ENCODE peak calls at places on chromosomes 7 and 10, in seven cellular contexts. One of them, this sample, is unnamed.
A peak's percentile ranks its signal among the peaks of the same experiment; 100 is the strongest.

GRCh38 chr7:36686499-36686898 is 37.8 kb downstream of the AOAH start:
- DNase-seq in NCI-H2029 treated with DMSO at 0.1 percent for 48 hours: no peak
- DNase-seq in globus pallidus: no peak
- DNase-seq in psoas muscle: no peak
- DNase-seq in OCI-LY7: no peak
- DNase-seq in HT1080: peak; percentile 91
- DNase-seq in AG20443: no peak
- DNase-seq in this sample: peak; percentile 45

GRCh38 chr10:10985361-10985760 is 32.3 kb upstream of the CELF2 start:
- DNase-seq in NCI-H2029 treated with DMSO at 0.1 percent for 48 hours: no peak
- DNase-seq in globus pallidus: no peak
- DNase-seq in psoas muscle: no peak
- DNase-seq in OCI-LY7: no peak
- DNase-seq in HT1080: no peak
- DNase-seq in AG20443: no peak
- DNase-seq in this sample: no peak

GRCh38 chr7:4700577-4701235 is 18.6 kb downstream of the FOXK1 start:
- DNase-seq in NCI-H2029 treated with DMSO at 0.1 percent for 48 hours: peak; percentile 39
- DNase-seq in globus pallidus: no peak
- DNase-seq in psoas muscle: no peak
- DNase-seq in OCI-LY7: no peak
- DNase-seq in HT1080: peak; percentile 75
- DNase-seq in AG20443: no peak
- DNase-seq in this sample: peak; percentile 93

GRCh38 chr7:131109011-131109756 is 218.5 kb upstream of the MKLN1 start:
- DNase-seq in NCI-H2029 treated with DMSO at 0.1 percent for 48 hours: no peak
- DNase-seq in globus pallidus: peak; percentile 26
- DNase-seq in psoas muscle: no peak
- DNase-seq in OCI-LY7: no peak
- DNase-seq in HT1080: peak; percentile 24
- DNase-seq in AG20443: peak; percentile 17
- DNase-seq in this sample: peak; percentile 13

GRCh38 chr7:25720427-25720826 is 431.6 kb upstream of the NFE2L3 start:
- DNase-seq in NCI-H2029 treated with DMSO at 0.1 percent for 48 hours: no peak
- DNase-seq in globus pallidus: peak; percentile 37
- DNase-seq in psoas muscle: no peak
- DNase-seq in OCI-LY7: peak; percentile 14
- DNase-seq in HT1080: no peak
- DNase-seq in AG20443: peak; percentile 40
- DNase-seq in this sample: no peak

GRCh38 chr7:20064181-20064970 is 152.8 kb downstream of the MACC1 start:
- DNase-seq in NCI-H2029 treated with DMSO at 0.1 percent for 48 hours: no peak
- DNase-seq in globus pallidus: no peak
- DNase-seq in psoas muscle: no peak
- DNase-seq in OCI-LY7: no peak
- DNase-seq in HT1080: peak; percentile 8
- DNase-seq in AG20443: peak; percentile 71
- DNase-seq in this sample: peak; percentile 70

GRCh38 chr7:35619863-35620262 is 75.1 kb downstream of the HERPUD2 start:
- DNase-seq in NCI-H2029 treated with DMSO at 0.1 percent for 48 hours: no peak
- DNase-seq in globus pallidus: no peak
- DNase-seq in psoas muscle: no peak
- DNase-seq in OCI-LY7: no peak
- DNase-seq in HT1080: no peak
- DNase-seq in AG20443: no peak
- DNase-seq in this sample: no peak

GRCh38 chr10:60032723-60033122 is 126.4 kb upstream of the CCDC6 start:
- DNase-seq in NCI-H2029 treated with DMSO at 0.1 percent for 48 hours: peak; percentile 23
- DNase-seq in globus pallidus: no peak
- DNase-seq in psoas muscle: peak; percentile 58
- DNase-seq in OCI-LY7: peak; percentile 62
- DNase-seq in HT1080: peak; percentile 55
- DNase-seq in AG20443: peak; percentile 44
- DNase-seq in this sample: peak; percentile 52

GRCh38 chr10:92696606-92697383 is 7.0 kb downstream of the HHEX start:
- DNase-seq in NCI-H2029 treated with DMSO at 0.1 percent for 48 hours: no peak
- DNase-seq in globus pallidus: no peak
- DNase-seq in psoas muscle: no peak
- DNase-seq in OCI-LY7: no peak
- DNase-seq in HT1080: no peak
- DNase-seq in AG20443: no peak
- DNase-seq in this sample: no peak

GRCh38 chr7:77461246-77461645 is 45.1 kb upstream of the GSAP start:
- DNase-seq in NCI-H2029 treated with DMSO at 0.1 percent for 48 hours: no peak
- DNase-seq in globus pallidus: no peak
- DNase-seq in psoas muscle: no peak
- DNase-seq in OCI-LY7: no peak
- DNase-seq in HT1080: peak; percentile 50
- DNase-seq in AG20443: no peak
- DNase-seq in this sample: no peak

GRCh38 chr10:31152421-31153133 is 120.9 kb upstream of the ZNF438 start:
- DNase-seq in NCI-H2029 treated with DMSO at 0.1 percent for 48 hours: no peak
- DNase-seq in globus pallidus: no peak
- DNase-seq in psoas muscle: no peak
- DNase-seq in OCI-LY7: no peak
- DNase-seq in HT1080: no peak
- DNase-seq in AG20443: no peak
- DNase-seq in this sample: peak; percentile 77

GRCh38 chr7:41693150-41693997 is 9.5 kb downstream of the INHBA start:
- DNase-seq in NCI-H2029 treated with DMSO at 0.1 percent for 48 hours: no peak
- DNase-seq in globus pallidus: no peak
- DNase-seq in psoas muscle: no peak
- DNase-seq in OCI-LY7: no peak
- DNase-seq in HT1080: no peak
- DNase-seq in AG20443: peak; percentile 41
- DNase-seq in this sample: no peak

GRCh38 chr7:93817561-93817960 is 73.0 kb downstream of the TFPI2 start:
- DNase-seq in NCI-H2029 treated with DMSO at 0.1 percent for 48 hours: no peak
- DNase-seq in globus pallidus: no peak
- DNase-seq in psoas muscle: no peak
- DNase-seq in OCI-LY7: no peak
- DNase-seq in HT1080: peak; percentile 33
- DNase-seq in AG20443: no peak
- DNase-seq in this sample: peak; percentile 70

GRCh38 chr7:93245525-93246432 is 13.6 kb downstream of the VPS50 start:
- DNase-seq in NCI-H2029 treated with DMSO at 0.1 percent for 48 hours: no peak
- DNase-seq in globus pallidus: peak; percentile 12
- DNase-seq in psoas muscle: no peak
- DNase-seq in OCI-LY7: peak; percentile 39
- DNase-seq in HT1080: peak; percentile 8
- DNase-seq in AG20443: peak; percentile 14
- DNase-seq in this sample: peak; percentile 48

GRCh38 chr10:44857363-44858016 is 53.6 kb upstream of the TMEM72 start:
- DNase-seq in NCI-H2029 treated with DMSO at 0.1 percent for 48 hours: no peak
- DNase-seq in globus pallidus: peak; percentile 38
- DNase-seq in psoas muscle: peak; percentile 80
- DNase-seq in OCI-LY7: peak; percentile 56
- DNase-seq in HT1080: peak; percentile 67
- DNase-seq in AG20443: peak; percentile 89
- DNase-seq in this sample: peak; percentile 92

GRCh38 chr10:101663097-101663496 is 31.9 kb downstream of the FBXW4 start:
- DNase-seq in NCI-H2029 treated with DMSO at 0.1 percent for 48 hours: no peak
- DNase-seq in globus pallidus: no peak
- DNase-seq in psoas muscle: no peak
- DNase-seq in OCI-LY7: no peak
- DNase-seq in HT1080: no peak
- DNase-seq in AG20443: no peak
- DNase-seq in this sample: no peak

GRCh38 chr10:110286841-110287240 is 17.9 kb downstream of the SMNDC1 start:
- DNase-seq in NCI-H2029 treated with DMSO at 0.1 percent for 48 hours: no peak
- DNase-seq in globus pallidus: no peak
- DNase-seq in psoas muscle: no peak
- DNase-seq in OCI-LY7: no peak
- DNase-seq in HT1080: no peak
- DNase-seq in AG20443: no peak
- DNase-seq in this sample: no peak

GRCh38 chr10:78215645-78216044 is 182.0 kb downstream of the RPS24 start:
- DNase-seq in NCI-H2029 treated with DMSO at 0.1 percent for 48 hours: no peak
- DNase-seq in globus pallidus: peak; percentile 47
- DNase-seq in psoas muscle: peak; percentile 83
- DNase-seq in OCI-LY7: no peak
- DNase-seq in HT1080: no peak
- DNase-seq in AG20443: peak; percentile 87
- DNase-seq in this sample: peak; percentile 36

GRCh38 chr7:5041047-5041446 is 4.6 kb upstream of the RBAK start:
- DNase-seq in NCI-H2029 treated with DMSO at 0.1 percent for 48 hours: no peak
- DNase-seq in globus pallidus: no peak
- DNase-seq in psoas muscle: no peak
- DNase-seq in OCI-LY7: no peak
- DNase-seq in HT1080: no peak
- DNase-seq in AG20443: no peak
- DNase-seq in this sample: no peak

GRCh38 chr10:49646256-49646870 is 32.5 kb downstream of the CHAT start:
- DNase-seq in NCI-H2029 treated with DMSO at 0.1 percent for 48 hours: no peak
- DNase-seq in globus pallidus: no peak
- DNase-seq in psoas muscle: no peak
- DNase-seq in OCI-LY7: no peak
- DNase-seq in HT1080: no peak
- DNase-seq in AG20443: no peak
- DNase-seq in this sample: no peak

GRCh38 chr7:100673942-100674431 is 447 bp downstream of the GNB2 start:
- DNase-seq in NCI-H2029 treated with DMSO at 0.1 percent for 48 hours: no peak
- DNase-seq in globus pallidus: no peak
- DNase-seq in psoas muscle: peak; percentile 84
- DNase-seq in OCI-LY7: peak; percentile 43
- DNase-seq in HT1080: no peak
- DNase-seq in AG20443: peak; percentile 17
- DNase-seq in this sample: no peak

GRCh38 chr7:285731-286130 is 4.2 kb upstream of the FOXL3 start:
- DNase-seq in NCI-H2029 treated with DMSO at 0.1 percent for 48 hours: no peak
- DNase-seq in globus pallidus: no peak
- DNase-seq in psoas muscle: no peak
- DNase-seq in OCI-LY7: no peak
- DNase-seq in HT1080: no peak
- DNase-seq in AG20443: no peak
- DNase-seq in this sample: no peak

GRCh38 chr7:93910076-93910994 is 4.0 kb downstream of the GNGT1 start:
- DNase-seq in NCI-H2029 treated with DMSO at 0.1 percent for 48 hours: no peak
- DNase-seq in globus pallidus: no peak
- DNase-seq in psoas muscle: peak; percentile 50
- DNase-seq in OCI-LY7: no peak
- DNase-seq in HT1080: peak; percentile 8
- DNase-seq in AG20443: peak; percentile 32
- DNase-seq in this sample: peak; percentile 52

GRCh38 chr7:964401-965231 is 10.1 kb upstream of the ADAP1 start:
- DNase-seq in NCI-H2029 treated with DMSO at 0.1 percent for 48 hours: no peak
- DNase-seq in globus pallidus: peak; percentile 47
- DNase-seq in psoas muscle: peak; percentile 67
- DNase-seq in OCI-LY7: peak; percentile 43
- DNase-seq in HT1080: no peak
- DNase-seq in AG20443: peak; percentile 77
- DNase-seq in this sample: peak; percentile 59

GRCh38 chr7:36153571-36154097 is 580 bp downstream of the EEPD1 start:
- DNase-seq in NCI-H2029 treated with DMSO at 0.1 percent for 48 hours: no peak
- DNase-seq in globus pallidus: peak; percentile 35
- DNase-seq in psoas muscle: no peak
- DNase-seq in OCI-LY7: no peak
- DNase-seq in HT1080: no peak
- DNase-seq in AG20443: peak; percentile 13
- DNase-seq in this sample: no peak

GRCh38 chr7:27156508-27156898 is at the start of gene HOXA7:
- DNase-seq in NCI-H2029 treated with DMSO at 0.1 percent for 48 hours: no peak
- DNase-seq in globus pallidus: no peak
- DNase-seq in psoas muscle: peak; percentile 93
- DNase-seq in OCI-LY7: peak; percentile 48
- DNase-seq in HT1080: no peak
- DNase-seq in AG20443: peak; percentile 83
- DNase-seq in this sample: peak; percentile 82

GRCh38 chr10:11024596-11024995 is 6.9 kb downstream of the CELF2 start:
- DNase-seq in NCI-H2029 treated with DMSO at 0.1 percent for 48 hours: no peak
- DNase-seq in globus pallidus: no peak
- DNase-seq in psoas muscle: no peak
- DNase-seq in OCI-LY7: no peak
- DNase-seq in HT1080: peak; percentile 1
- DNase-seq in AG20443: peak; percentile 45
- DNase-seq in this sample: no peak